ENCODE peak calls at places on chromosomes 12 and 14, in four cellular contexts. One of them, this sample, is unnamed.

GRCh38 chr12:93778306-93778705 is 101.1 kb downstream of the CRADD start:
- DNase-seq in GM12865: no peak
- DNase-seq in left ventricle myocardium inferior: peak; percentile 60
- DNase-seq in Peyer's patch: no peak
- DNase-seq in this sample: no peak

GRCh38 chr12:66861157-66861750 is 182.4 kb upstream of the GRIP1 start:
- DNase-seq in GM12865: peak; percentile 66
- DNase-seq in left ventricle myocardium inferior: peak; percentile 33
- DNase-seq in Peyer's patch: peak; percentile 59
- DNase-seq in this sample: peak; percentile 47

GRCh38 chr12:70812124-70812523 is 108.4 kb downstream of the PTPRR start:
- DNase-seq in GM12865: no peak
- DNase-seq in left ventricle myocardium inferior: no peak
- DNase-seq in Peyer's patch: peak; percentile 57
- DNase-seq in this sample: no peak

GRCh38 chr14:64501326-64502171 is 2.1 kb downstream of the ZBTB25 start:
- DNase-seq in GM12865: peak; percentile 32
- DNase-seq in left ventricle myocardium inferior: peak; percentile 66
- DNase-seq in Peyer's patch: peak; percentile 50
- DNase-seq in this sample: no peak

GRCh38 chr14:24837280-24838046 is 203.5 kb upstream of the GZMB start:
- DNase-seq in GM12865: no peak
- DNase-seq in left ventricle myocardium inferior: no peak
- DNase-seq in Peyer's patch: no peak
- DNase-seq in this sample: no peak

GRCh38 chr14:90755661-90756304 is 60.4 kb downstream of the TTC7B start:
- DNase-seq in GM12865: no peak
- DNase-seq in left ventricle myocardium inferior: no peak
- DNase-seq in Peyer's patch: no peak
- DNase-seq in this sample: no peak

GRCh38 chr12:59595097-59595496 is 732 bp upstream of the SLC16A7 start:
- DNase-seq in GM12865: peak; percentile 4
- DNase-seq in left ventricle myocardium inferior: no peak
- DNase-seq in Peyer's patch: no peak
- DNase-seq in this sample: peak; percentile 6

GRCh38 chr12:131332224-131332623 is 378.5 kb downstream of the ADGRD1 start:
- DNase-seq in GM12865: no peak
- DNase-seq in left ventricle myocardium inferior: no peak
- DNase-seq in Peyer's patch: no peak
- DNase-seq in this sample: no peak

GRCh38 chr12:53985900-53986685 is 1.1 kb downstream of the HOXC10 start:
- DNase-seq in GM12865: no peak
- DNase-seq in left ventricle myocardium inferior: no peak
- DNase-seq in Peyer's patch: no peak
- DNase-seq in this sample: no peak

GRCh38 chr12:116378002-116378401 is 100.5 kb upstream of the MED13L start:
- DNase-seq in GM12865: no peak
- DNase-seq in left ventricle myocardium inferior: no peak
- DNase-seq in Peyer's patch: no peak
- DNase-seq in this sample: no peak

GRCh38 chr14:76836029-76836630 is 9.9 kb downstream of the LRRC74A start:
- DNase-seq in GM12865: no peak
- DNase-seq in left ventricle myocardium inferior: no peak
- DNase-seq in Peyer's patch: no peak
- DNase-seq in this sample: no peak

GRCh38 chr14:76837524-76837923 is 11.3 kb downstream of the LRRC74A start:
- DNase-seq in GM12865: no peak
- DNase-seq in left ventricle myocardium inferior: no peak
- DNase-seq in Peyer's patch: no peak
- DNase-seq in this sample: no peak

GRCh38 chr14:76832503-76832988 is 6.3 kb downstream of the LRRC74A start:
- DNase-seq in GM12865: no peak
- DNase-seq in left ventricle myocardium inferior: no peak
- DNase-seq in Peyer's patch: no peak
- DNase-seq in this sample: no peak

GRCh38 chr14:76829650-76830421 is 3.6 kb downstream of the LRRC74A start:
- DNase-seq in GM12865: no peak
- DNase-seq in left ventricle myocardium inferior: peak; percentile 86
- DNase-seq in Peyer's patch: no peak
- DNase-seq in this sample: no peak

DNA sequence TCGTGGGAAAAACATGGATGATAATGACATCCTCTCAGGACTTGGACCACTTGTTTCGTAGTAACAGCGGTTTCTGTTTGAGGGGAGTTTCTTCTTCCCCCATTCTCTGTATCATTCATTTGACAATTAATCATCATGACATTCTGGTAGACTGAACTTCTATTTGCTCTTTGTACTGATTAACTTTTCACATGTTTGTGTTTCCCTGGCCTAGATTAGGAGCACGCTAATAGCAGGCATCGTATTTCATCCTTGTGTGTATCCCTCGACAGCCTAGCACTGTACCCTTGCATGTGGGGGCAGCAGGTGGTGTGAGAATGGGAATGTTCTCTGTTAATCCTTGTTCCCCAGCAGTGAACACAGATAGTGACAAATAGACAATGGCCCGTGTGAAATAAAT is 8.1 kb downstream of the LRRC74A start:
- DNase-seq in GM12865: no peak
- DNase-seq in left ventricle myocardium inferior: no peak
- DNase-seq in Peyer's patch: no peak
- DNase-seq in this sample: no peak
- TF ChIP-seq CTCF in GM12865: no peak
- TF ChIP-seq CTCF in left ventricle myocardium inferior: no peak
- TF ChIP-seq CTCF in Peyer's patch: no peak
- TF ChIP-seq CTCF in this sample: no peak

GRCh38 chr14:22977684-22978486 is 4.5 kb downstream of the AJUBA start:
- DNase-seq in GM12865: no peak
- DNase-seq in left ventricle myocardium inferior: peak; percentile 46
- DNase-seq in Peyer's patch: peak; percentile 62
- DNase-seq in this sample: no peak
- TF ChIP-seq CTCF in GM12865: no peak
- TF ChIP-seq CTCF in left ventricle myocardium inferior: no peak
- TF ChIP-seq CTCF in Peyer's patch: no peak
- TF ChIP-seq CTCF in this sample: no peak

GRCh38 chr14:85531594-85532391 is 1.8 kb downstream of the FLRT2 start:
- DNase-seq in GM12865: no peak
- DNase-seq in left ventricle myocardium inferior: peak; percentile 55
- DNase-seq in Peyer's patch: peak; percentile 53
- DNase-seq in this sample: peak; percentile 10
- TF ChIP-seq CTCF in GM12865: no peak
- TF ChIP-seq CTCF in left ventricle myocardium inferior: peak; percentile 32
- TF ChIP-seq CTCF in Peyer's patch: no peak
- TF ChIP-seq CTCF in this sample: no peak

GRCh38 chr14:20247651-20248246 is 8.7 kb downstream of the OR11H4 start:
- DNase-seq in GM12865: peak; percentile 33
- DNase-seq in left ventricle myocardium inferior: no peak
- DNase-seq in Peyer's patch: no peak
- DNase-seq in this sample: no peak
- TF ChIP-seq CTCF in GM12865: peak; percentile 24
- TF ChIP-seq CTCF in left ventricle myocardium inferior: no peak
- TF ChIP-seq CTCF in Peyer's patch: no peak
- TF ChIP-seq CTCF in this sample: no peak

GRCh38 chr12:95195122-95195521 is 22.1 kb downstream of the FGD6 start:
- DNase-seq in GM12865: no peak
- DNase-seq in left ventricle myocardium inferior: no peak
- DNase-seq in Peyer's patch: no peak
- DNase-seq in this sample: no peak

GRCh38 chr12:95191060-95191696 is 26.1 kb downstream of the FGD6 start:
- DNase-seq in GM12865: no peak
- DNase-seq in left ventricle myocardium inferior: no peak
- DNase-seq in Peyer's patch: no peak
- DNase-seq in this sample: no peak

GRCh38 chr12:95197636-95198035 is 19.6 kb downstream of the FGD6 start:
- DNase-seq in GM12865: no peak
- DNase-seq in left ventricle myocardium inferior: no peak
- DNase-seq in Peyer's patch: no peak
- DNase-seq in this sample: no peak

GRCh38 chr12:95192271-95192670 is 25.0 kb downstream of the FGD6 start:
- DNase-seq in GM12865: no peak
- DNase-seq in left ventricle myocardium inferior: no peak
- DNase-seq in Peyer's patch: no peak
- DNase-seq in this sample: no peak
- TF ChIP-seq CTCF in GM12865: no peak
- TF ChIP-seq CTCF in left ventricle myocardium inferior: no peak
- TF ChIP-seq CTCF in Peyer's patch: no peak
- TF ChIP-seq CTCF in this sample: no peak

DNA sequence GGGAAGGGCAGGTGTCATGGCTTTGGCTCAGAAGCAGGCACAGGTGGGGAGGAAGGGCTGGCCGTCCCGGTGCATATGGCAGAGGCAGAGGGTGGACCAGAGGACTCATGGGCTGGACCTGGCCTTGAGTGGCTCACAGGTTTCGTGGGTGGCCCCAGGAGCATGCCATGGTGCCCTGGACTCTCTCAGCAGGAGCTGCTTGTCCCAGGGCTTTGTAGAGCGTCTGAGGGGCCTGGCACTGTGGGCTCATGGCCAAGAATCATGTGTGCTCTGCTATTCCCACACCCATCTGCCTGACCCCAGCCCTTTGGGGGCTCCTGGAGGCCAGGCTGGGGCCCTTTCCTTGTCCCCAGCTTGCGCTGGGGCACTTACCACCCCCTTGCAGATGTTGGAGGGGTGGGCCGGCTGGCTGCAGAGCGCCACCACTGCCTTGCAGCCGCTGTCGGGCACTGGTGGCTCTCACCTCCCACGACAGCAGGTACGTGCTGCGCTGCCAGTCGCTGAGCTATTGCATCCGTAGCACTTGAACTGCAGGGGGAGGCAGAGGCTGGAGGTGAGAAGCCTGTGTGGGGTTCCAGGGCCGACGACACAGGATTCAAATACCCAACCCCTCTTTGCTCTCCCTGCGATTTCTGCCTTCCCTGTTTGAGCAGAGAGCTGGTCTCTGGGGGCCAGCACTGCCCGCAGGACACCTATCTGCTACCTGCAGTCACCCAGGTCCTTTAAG is 187.4 kb upstream of the PRMT8 start:
- DNase-seq in GM12865: no peak
- DNase-seq in left ventricle myocardium inferior: no peak
- DNase-seq in Peyer's patch: no peak
- DNase-seq in this sample: no peak
- TF ChIP-seq CTCF in GM12865: no peak
- TF ChIP-seq CTCF in left ventricle myocardium inferior: no peak
- TF ChIP-seq CTCF in Peyer's patch: no peak
- TF ChIP-seq CTCF in this sample: no peak

DNA sequence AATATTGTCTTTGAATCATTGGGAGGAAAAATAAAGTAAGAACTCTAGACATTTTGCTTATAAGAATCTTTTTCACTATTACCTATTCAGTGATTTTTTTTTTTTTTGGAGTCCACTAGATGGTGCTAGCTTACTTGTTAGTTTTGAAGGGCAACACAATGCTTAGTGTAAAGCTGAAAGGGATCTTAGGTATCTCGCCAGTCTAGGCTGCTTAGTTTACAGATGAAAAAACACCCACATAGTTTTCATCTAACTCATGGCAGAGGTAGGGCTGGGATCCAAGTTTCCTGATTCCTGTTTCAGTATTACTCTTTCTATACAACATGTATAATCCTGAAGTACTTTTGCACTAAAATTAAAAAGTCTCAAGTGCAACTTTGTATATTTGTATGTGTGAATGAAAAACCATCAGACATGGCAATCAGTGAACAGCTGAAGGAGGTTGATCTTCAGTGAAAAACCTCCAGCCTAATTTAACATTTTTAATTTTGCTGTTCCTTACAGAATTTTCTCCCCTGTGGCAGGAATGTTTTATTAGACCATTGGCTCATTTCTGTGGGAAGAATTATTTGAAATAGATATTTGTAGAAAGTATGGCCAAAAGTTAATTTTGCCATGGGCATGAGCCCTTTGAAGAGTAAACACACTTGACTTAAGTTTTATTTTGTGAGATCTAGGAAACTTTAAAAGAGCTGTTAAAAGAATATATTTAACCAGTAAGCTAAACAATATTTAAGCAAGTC is 40.7 kb downstream of the LRRIQ1 start:
- DNase-seq in GM12865: peak; percentile 17
- DNase-seq in left ventricle myocardium inferior: no peak
- DNase-seq in Peyer's patch: no peak
- DNase-seq in this sample: peak; percentile 25
- TF ChIP-seq CTCF in GM12865: peak; percentile 27
- TF ChIP-seq CTCF in left ventricle myocardium inferior: peak; percentile 44
- TF ChIP-seq CTCF in Peyer's patch: no peak
- TF ChIP-seq CTCF in this sample: peak; percentile 14

GRCh38 chr14:104224516-104225281 is 86.3 kb downstream of the KIF26A start:
- DNase-seq in GM12865: peak; percentile 10
- DNase-seq in left ventricle myocardium inferior: no peak
- DNase-seq in Peyer's patch: peak; percentile 68
- DNase-seq in this sample: peak; percentile 62
- TF ChIP-seq CTCF in GM12865: peak; percentile 35
- TF ChIP-seq CTCF in left ventricle myocardium inferior: peak; percentile 61
- TF ChIP-seq CTCF in Peyer's patch: peak; percentile 46
- TF ChIP-seq CTCF in this sample: no peak